ENCODE peak calls at places on chromosomes 11 and 22, in nine cellular contexts. J, E, D, I, G, F, O, X and N are unnamed samples.

GRCh38 chr11:109424893-109425292 is 2.9 kb downstream of the C11orf87 start:
- DNase-seq in J (no peak), E (no peak), D (no peak), I (peak), G (no peak), F (no peak), O (no peak), X (no peak), N (no peak)

GRCh38 chr11:13668957-13669521 is 571 bp downstream of the FAR1 start:
- DNase-seq in J (peak), E (peak), D (peak), I (peak), G (peak), F (peak), O (peak), X (no peak), N (no peak)

GRCh38 chr11:42762348-42762747 is 549.4 kb upstream of the API5 start:
- DNase-seq in J (no peak), E (no peak), D (no peak), I (no peak), G (no peak), F (no peak), O (no peak), X (no peak), N (no peak)

GRCh38 chr22:35074583-35074982 is 8.6 kb downstream of the ISX start:
- DNase-seq in J (no peak), E (no peak), D (no peak), I (no peak), G (no peak), F (no peak), O (no peak), X (no peak), N (no peak)

GRCh38 chr11:61834278-61835004 is 6.3 kb downstream of the FADS2 start:
- DNase-seq in J (no peak), E (peak), D (no peak), I (peak), G (peak), F (no peak), O (no peak), X (no peak), N (peak)

GRCh38 chr11:61893981-61894380 is 2.6 kb upstream of the FADS3 start:
- DNase-seq in J (peak), E (no peak), D (no peak), I (peak), G (peak), F (no peak), O (no peak), X (no peak), N (no peak)

GRCh38 chr11:34408580-34409172 is 30.1 kb upstream of the CAT start:
- DNase-seq in J (no peak), E (no peak), D (no peak), I (no peak), G (no peak), F (no peak), O (no peak), X (no peak), N (no peak)

GRCh38 chr11:8870461-8871282 is 40.3 kb upstream of the AKIP1 start:
- DNase-seq in J (peak), E (peak), D (peak), I (peak), G (peak), F (peak), O (peak), X (peak), N (no peak)

GRCh38 chr11:67453816-67454732 is 1.1 kb upstream of the CABP4 start:
- DNase-seq in J (no peak), E (no peak), D (no peak), I (no peak), G (no peak), F (no peak), O (no peak), X (no peak), N (no peak)

GRCh38 chr11:10192036-10192435 is 102.0 kb downstream of the SBF2 start:
- DNase-seq in J (no peak), E (no peak), D (no peak), I (peak), G (peak), F (no peak), O (no peak), X (no peak), N (no peak)